ENCODE peak calls at places on chromosome 3, in five cellular contexts. V is activated gamma-delta T cell treated with Interleukin-2 at 50 U/mL for 16 hours; E is body of pancreas; N is activated CD4-positive, alpha-beta T cell treated with anti-CD3 and anti-CD28 coated beads for 1 hour; L is stimulated activated CD8-positive, alpha-beta memory T cell treated with anti-CD3 and anti-CD28 coated beads, Interleukin-7, amount 100 ng/mL, for 24 hours. U is an unnamed sample.
A peak's percentile ranks its signal among the peaks of the same experiment; 100 is the strongest.

GRCh38 chr3:142613491-142613890 is 17.3 kb downstream of the PLS1 start:
- DNase-seq in V (no peak), N (no peak), E (no peak), L (no peak), U (no peak)

GRCh38 chr3:21859124-21859781 is 108.2 kb upstream of the ZNF385D start:
- DNase-seq in L (no peak), E (no peak), V (no peak), N (no peak), U (no peak)

GRCh38 chr3:25945366-25945765 is 155.5 kb downstream of the OXSM start:
- DNase-seq in N (no peak), L (no peak), V (no peak), E (no peak), U (no peak)

GRCh38 chr3:50227390-50228183 is 8.4 kb upstream of the GNAI2 start:
- DNase-seq in L (peak; percentile 76), V (peak; percentile 89), E (peak; percentile 95), N (peak; percentile 85), U (peak; percentile 89)

GRCh38 chr3:51340989-51341636 is 44.0 kb upstream of the MANF start:
- DNase-seq in V (no peak), N (no peak), L (no peak), E (no peak), U (no peak)

GRCh38 chr3:159378391-159378790 is 576.5 kb downstream of the MFSD1 start:
- DNase-seq in V (no peak), N (no peak), E (no peak), L (no peak), U (no peak)

GRCh38 chr3:52525666-52526065 is 8.0 kb downstream of the NT5DC2 start:
- DNase-seq in V (no peak), N (no peak), E (no peak), L (no peak), U (no peak)

GRCh38 chr3:38738630-38739395 is 77.2 kb downstream of the SCN10A start:
- DNase-seq in N (no peak), V (no peak), E (peak; percentile 30), L (no peak), U (no peak)

GRCh38 chr3:177250108-177250507 is 52.8 kb upstream of the TBL1XR1 start:
- DNase-seq in E (no peak), N (no peak), L (no peak), V (no peak), U (no peak)

GRCh38 chr3:146594843-146595482 is 10.2 kb downstream of the PLSCR5 start:
- DNase-seq in N (no peak), L (no peak), V (no peak), E (no peak), U (no peak)

GRCh38 chr3:43728476-43728875 is 37.7 kb downstream of the ABHD5 start:
- DNase-seq in L (no peak), V (no peak), N (no peak), E (no peak), U (no peak)

GRCh38 chr3:177894021-177894690 is 642.1 kb upstream of the KCNMB2 start:
- DNase-seq in V (no peak), E (no peak), N (no peak), L (no peak), U (no peak)

GRCh38 chr3:183823963-183824362 is 1.4 kb downstream of the MAP6D1 start:
- DNase-seq in N (no peak), V (no peak), E (no peak), L (no peak), U (no peak)

GRCh38 chr3:133540896-133541674 is 32.4 kb upstream of the CDV3 start:
- DNase-seq in N (no peak), E (peak; percentile 52), L (no peak), V (no peak), U (no peak)

GRCh38 chr3:72973031-72973723 is 23.4 kb upstream of the PPP4R2 start:
- DNase-seq in V (no peak), E (peak; percentile 78), L (no peak), N (no peak), U (no peak)

GRCh38 chr3:154384504-154384903 is 45.5 kb downstream of the GPR149 start:
- DNase-seq in V (no peak), N (no peak), L (no peak), E (no peak), U (no peak)

GRCh38 chr3:197151562-197151961 is 121.9 kb upstream of the MELTF start:
- DNase-seq in N (no peak), V (no peak), L (no peak), E (peak; percentile 59), U (peak; percentile 26)

GRCh38 chr3:164984947-164985346 is 93.3 kb downstream of the SI start:
- DNase-seq in N (no peak), L (no peak), E (no peak), V (no peak), U (no peak)

GRCh38 chr3:85574306-85574705 is 615.5 kb downstream of the CADM2 start:
- DNase-seq in V (no peak), N (no peak), L (no peak), E (no peak), U (no peak)

GRCh38 chr3:49411550-49411967 is 217 bp downstream of the RHOA start:
- DNase-seq in E (peak; percentile 60), N (no peak), V (peak; percentile 41), L (no peak), U (peak; percentile 41)

GRCh38 chr3:14520967-14521366 is 19.2 kb downstream of the GRIP2 start:
- DNase-seq in E (no peak), V (no peak), N (no peak), L (no peak), U (no peak)

GRCh38 chr3:179958759-179959158 is 78.0 kb downstream of the PEX5L start:
- DNase-seq in N (no peak), L (no peak), V (no peak), E (no peak), U (no peak)

GRCh38 chr3:37136067-37136466 is 38.3 kb downstream of the LRRFIP2 start:
- DNase-seq in N (no peak), L (no peak), V (no peak), E (no peak), U (no peak)

GRCh38 chr3:55143336-55143735 is 215.5 kb upstream of the LRTM1 start:
- DNase-seq in N (no peak), L (no peak), E (no peak), V (no peak), U (no peak)

GRCh38 chr3:183244219-183244618 is 8.8 kb upstream of the B3GNT5 start:
- DNase-seq in L (no peak), N (no peak), E (peak; percentile 75), V (no peak), U (no peak)

GRCh38 chr3:57972421-57973111 is 35.7 kb upstream of the FLNB start:
- DNase-seq in E (no peak), V (no peak), N (no peak), L (no peak), U (no peak)

GRCh38 chr3:53243165-53243564 is 12.7 kb downstream of the TKT start:
- DNase-seq in N (no peak), E (peak; percentile 35), L (no peak), V (no peak), U (no peak)

U was measured in uterus.